ENCODE peak calls at places on chromosome 12, in eight cellular contexts. U is fibroblast of lung, Z is OCI-LY7, X is PC-3, R is neuronal stem cell, Y is hepatocyte, T is H9, L is PC-9. Q is an unnamed sample.

GRCh38 chr12:70822431-70822830 is 98.1 kb downstream of the PTPRR start:
- DNase-seq in Y (no peak), L (no peak), T (no peak), X (no peak), R (no peak), U (no peak), Z (no peak), Q (no peak)

GRCh38 chr12:124593176-124593575 is 25.8 kb upstream of the NCOR2 start:
- DNase-seq in L (no peak), X (no peak), U (no peak), R (no peak), Y (no peak), T (no peak), Z (no peak), Q (no peak)

GRCh38 chr12:10395390-10395998 is 5.7 kb upstream of the KLRK1 start:
- DNase-seq in T (peak; percentile 66), X (peak; percentile 92), R (no peak), Y (peak; percentile 59), Z (peak; percentile 83), L (peak; percentile 78), U (peak; percentile 58), Q (peak; percentile 91)

GRCh38 chr12:480831-481230 is 21.1 kb downstream of the B4GALNT3 start:
- DNase-seq in U (peak; percentile 91), X (no peak), Y (no peak), R (no peak), Z (no peak), T (peak; percentile 25), L (no peak), Q (no peak)

GRCh38 chr12:131869871-131870418 is 24.5 kb upstream of the ULK1 start:
- DNase-seq in R (no peak), L (peak; percentile 72), U (peak; percentile 76), X (peak; percentile 88), T (no peak), Z (no peak), Y (no peak), Q (peak; percentile 60)

GRCh38 chr12:12505544-12506501 is 56.8 kb downstream of the DUSP16 start:
- DNase-seq in X (no peak), Z (peak; percentile 42), L (no peak), Y (peak; percentile 37), T (no peak), U (peak; percentile 59), R (no peak), Q (no peak)

GRCh38 chr12:5830121-5830520 is 114.9 kb downstream of the ANO2 start:
- DNase-seq in X (no peak), U (no peak), R (peak; percentile 9), Z (no peak), T (no peak), Y (no peak), L (no peak), Q (no peak)

GRCh38 chr12:84911331-84912190 is 1.0 kb downstream of the SLC6A15 start:
- DNase-seq in R (peak; percentile 72), L (peak; percentile 57), X (peak; percentile 43), Y (peak; percentile 72), T (peak; percentile 95), Z (no peak), U (peak; percentile 81), Q (peak; percentile 87)

GRCh38 chr12:54680374-54680773 is 32.2 kb upstream of the DCD start:
- DNase-seq in R (no peak), X (peak; percentile 54), T (peak; percentile 89), Y (no peak), L (peak; percentile 7), U (no peak), Z (peak; percentile 43), Q (peak; percentile 27)

GRCh38 chr12:96397756-96398421 is 2.4 kb downstream of the CDK17 start:
- DNase-seq in U (peak; percentile 68), Y (no peak), R (no peak), X (peak; percentile 15), L (no peak), T (no peak), Z (no peak), Q (no peak)

GRCh38 chr12:131613678-131614077 is 97.2 kb upstream of the SFSWAP start:
- DNase-seq in Y (no peak), Z (no peak), T (no peak), R (no peak), U (no peak), X (no peak), L (no peak), Q (no peak)

GRCh38 chr12:10167588-10167987 is 4.3 kb downstream of the OLR1 start:
- DNase-seq in X (no peak), L (no peak), U (no peak), Y (no peak), Z (no peak), R (no peak), T (no peak), Q (no peak)

GRCh38 chr12:93678779-93679178 is 1.6 kb downstream of the CRADD start:
- DNase-seq in U (no peak), T (no peak), Y (no peak), Z (no peak), L (no peak), X (no peak), R (no peak), Q (no peak)
- H2AFZ ChIP-seq in U (no peak overlapping the region), T (no peak overlapping the region), Y (no peak overlapping the region), Z (peak overlapping the region; percentile 91), L (no peak overlapping the region), X (no peak overlapping the region), R (peak overlapping the region; percentile 82), Q (peak overlapping the region; percentile 100)

GRCh38 chr12:116370886-116371580 is 93.5 kb upstream of the MED13L start:
- DNase-seq in Y (no peak), L (no peak), U (peak; percentile 37), Z (no peak), X (no peak), R (no peak), T (no peak), Q (no peak)
- H2AFZ ChIP-seq in Y (peak overlapping the region; percentile 40), L (no peak overlapping the region), U (no peak overlapping the region), Z (no peak overlapping the region), X (no peak overlapping the region), R (no peak overlapping the region), T (no peak overlapping the region), Q (peak overlapping the region; percentile 8)

DNA sequence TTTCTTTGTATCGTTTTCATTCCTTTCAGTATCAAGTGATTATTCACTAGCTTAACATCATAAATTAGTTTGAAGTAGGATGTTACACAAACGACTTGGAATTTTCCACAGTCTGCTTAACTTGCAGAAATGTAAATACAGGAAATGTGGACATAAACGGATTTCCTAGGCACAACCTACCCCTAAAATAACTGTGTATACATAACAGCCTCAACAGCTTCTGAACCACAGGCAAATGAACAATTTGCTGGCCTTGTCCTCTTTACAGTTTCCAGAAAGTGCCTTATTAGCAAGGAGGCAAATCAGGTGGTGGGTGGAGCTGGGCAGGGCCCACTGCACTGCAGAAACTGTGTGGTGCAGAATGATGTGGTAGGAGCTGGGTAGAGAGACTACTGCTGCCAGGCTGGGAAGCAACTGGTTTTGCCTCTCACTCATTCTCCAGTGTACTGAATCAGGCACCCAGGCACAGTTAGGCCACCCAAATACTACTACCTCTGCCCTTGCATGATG is 14.1 kb downstream of the DRAM1 start:
- DNase-seq in Y (peak; percentile 49), X (peak; percentile 69), Z (no peak), U (peak; percentile 92), L (peak; percentile 10), T (no peak), R (no peak), Q (peak; percentile 54)
- H2AFZ ChIP-seq in Y (no peak overlapping the region), X (peak overlapping the region; percentile 36), Z (peak overlapping the region; percentile 33), U (no peak overlapping the region), L (no peak overlapping the region), T (no peak overlapping the region), R (no peak overlapping the region), Q (no peak overlapping the region)

GRCh38 chr12:67885370-67886169 is 103.7 kb upstream of the IFNG-AS1 start:
- DNase-seq in L (no peak), T (no peak), Y (no peak), R (no peak), X (no peak), Z (no peak), U (peak; percentile 88), Q (no peak)
- H2AFZ ChIP-seq in L (no peak overlapping the region), T (no peak overlapping the region), Y (no peak overlapping the region), R (no peak overlapping the region), X (no peak overlapping the region), Z (no peak overlapping the region), U (no peak overlapping the region), Q (no peak overlapping the region)

GRCh38 chr12:13952096-13952495 is 29.3 kb downstream of the GRIN2B start:
- DNase-seq in Y (no peak), T (no peak), R (no peak), L (no peak), X (no peak), U (no peak), Z (no peak), Q (no peak)
- H2AFZ ChIP-seq in Y (no peak overlapping the region), T (no peak overlapping the region), R (no peak overlapping the region), L (no peak overlapping the region), X (no peak overlapping the region), U (no peak overlapping the region), Z (no peak overlapping the region), Q (no peak overlapping the region)

GRCh38 chr12:119312904-119313303 is 21.6 kb upstream of the CCDC60 start:
- DNase-seq in U (no peak), X (no peak), R (no peak), Y (no peak), T (no peak), L (no peak), Z (no peak), Q (no peak)

GRCh38 chr12:119307747-119308146 is 26.8 kb upstream of the CCDC60 start:
- DNase-seq in R (no peak), Z (no peak), T (no peak), Y (no peak), L (no peak), U (no peak), X (no peak), Q (no peak)

GRCh38 chr12:119314290-119314689 is 20.2 kb upstream of the CCDC60 start:
- DNase-seq in T (no peak), U (no peak), Z (no peak), R (no peak), X (no peak), L (no peak), Y (no peak), Q (no peak)

GRCh38 chr12:119311897-119312296 is 22.6 kb upstream of the CCDC60 start:
- DNase-seq in L (no peak), Y (no peak), T (no peak), U (no peak), R (no peak), Z (no peak), X (no peak), Q (no peak)

GRCh38 chr12:119308743-119309456 is 25.6 kb upstream of the CCDC60 start:
- DNase-seq in R (peak; percentile 20), U (no peak), Y (no peak), Z (no peak), T (peak; percentile 48), X (no peak), L (no peak), Q (no peak)
- H2AFZ ChIP-seq in R (peak overlapping the region; percentile 4), U (no peak overlapping the region), Y (no peak overlapping the region), Z (no peak overlapping the region), T (peak overlapping the region; percentile 9), X (no peak overlapping the region), L (no peak overlapping the region), Q (no peak overlapping the region)

GRCh38 chr12:49548822-49549648 is 10.2 kb downstream of the KCNH3 start:
- DNase-seq in Y (peak; percentile 51), L (no peak), T (peak; percentile 69), R (peak; percentile 41), X (no peak), U (peak; percentile 28), Z (no peak), Q (no peak)
- H2AFZ ChIP-seq in Y (peak overlapping the region; percentile 56), L (no peak overlapping the region), T (no peak overlapping the region), R (peak overlapping the region; percentile 77), X (peak overlapping the region; percentile 50), U (peak overlapping the region; percentile 73), Z (no peak overlapping the region), Q (peak overlapping the region; percentile 9)

GRCh38 chr12:49730568-49731101 is 10.7 kb upstream of the TMBIM6 start:
- DNase-seq in R (no peak), U (no peak), Y (no peak), L (no peak), T (no peak), X (peak; percentile 16), Z (no peak), Q (no peak)
- H2AFZ ChIP-seq in R (no peak overlapping the region), U (no peak overlapping the region), Y (no peak overlapping the region), L (no peak overlapping the region), T (no peak overlapping the region), X (no peak overlapping the region), Z (no peak overlapping the region), Q (no peak overlapping the region)

Q was measured in mammary epithelial cell.